ENCODE peak calls at places on chromosomes 12 and 14, in seven cellular contexts. G is IMR-90, V is A549, C is uterus, D is prostate gland, F is transverse colon, L is adrenal gland. Y is an unnamed sample. For H3K4me1, the result is how much of the 10 kb centered on the place peaks cover.

GRCh38 chr14:105203057-105203494 is 22.0 kb upstream of the NUDT14 start:
- DNase-seq in G (peak), V (peak), C (peak), D (peak), F (peak), L (peak), Y (peak)

GRCh38 chr12:106288510-106289195 is 13.9 kb upstream of the TCP11L2 start:
- DNase-seq in G (peak), V (peak), C (no peak), D (no peak), F (no peak), L (no peak), Y (no peak)

GRCh38 chr12:51755251-51755650 is 93.3 kb downstream of the FIGNL2 start:
- DNase-seq in G (no peak), V (no peak), C (no peak), D (no peak), F (no peak), L (no peak), Y (no peak)

GRCh38 chr12:114698566-114699163 is 14.7 kb upstream of the TBX3 start:
- DNase-seq in G (no peak), V (no peak), C (no peak), D (no peak), F (no peak), L (no peak), Y (no peak)

GRCh38 chr14:100554082-100554677 is 33.0 kb downstream of the BEGAIN start:
- DNase-seq in G (no peak), V (no peak), C (peak), D (peak), F (peak), L (no peak), Y (no peak)

GRCh38 chr12:106170285-106170684 is 31.5 kb upstream of the NUAK1 start:
- DNase-seq in G (peak), V (no peak), C (no peak), D (no peak), F (no peak), L (no peak), Y (no peak)

GRCh38 chr14:25231006-25231405 is 181.1 kb upstream of the STXBP6 start:
- DNase-seq in G (no peak), V (no peak), C (no peak), D (no peak), F (no peak), L (no peak), Y (no peak)

GRCh38 chr12:27861428-27862167 is 81.6 kb upstream of the MANSC4 start:
- DNase-seq in G (peak), V (no peak), C (peak), D (no peak), F (peak), L (no peak), Y (no peak)

GRCh38 chr12:3295648-3296408 is 195.2 kb upstream of the PRMT8 start:
- DNase-seq in G (peak), V (no peak), C (no peak), D (peak), F (no peak), L (no peak), Y (no peak)

GRCh38 chr12:26768611-26769603 is 64.1 kb downstream of the ITPR2 start:
- DNase-seq in G (no peak), V (no peak), C (no peak), D (peak), F (no peak), L (no peak), Y (no peak)

GRCh38 chr14:92449404-92449975 is 64.1 kb upstream of the RIN3 start:
- DNase-seq in G (no peak), V (no peak), C (no peak), D (no peak), F (no peak), L (no peak), Y (no peak)

GRCh38 chr12:5796171-5797091 is 148.6 kb downstream of the ANO2 start:
- DNase-seq in G (peak), V (peak), C (no peak), D (no peak), F (peak), L (no peak), Y (no peak)

GRCh38 chr12:15152456-15152855 is 68.8 kb downstream of the RERG start:
- DNase-seq in G (no peak), V (no peak), C (peak), D (no peak), F (no peak), L (no peak), Y (no peak)

GRCh38 chr12:111192657-111193056 is 176.2 kb downstream of the PHETA1 start:
- DNase-seq in G (no peak), V (no peak), C (no peak), D (no peak), F (no peak), L (no peak), Y (no peak)

GRCh38 chr14:97462081-97462480 is 664.9 kb downstream of the VRK1 start:
- DNase-seq in G (no peak), V (no peak), C (no peak), D (no peak), F (no peak), L (no peak), Y (no peak)

GRCh38 chr12:67889935-67890334 is 99.3 kb upstream of the IFNG-AS1 start:
- DNase-seq in G (no peak), V (no peak), C (no peak), D (no peak), F (no peak), L (no peak), Y (no peak)

GRCh38 chr14:23076785-23077408 is 18.0 kb downstream of the ACIN1 start:
- DNase-seq in G (peak), V (no peak), C (no peak), D (no peak), F (no peak), L (no peak), Y (no peak)

GRCh38 chr14:31489680-31490079 is 1.8 kb upstream of the GPR33 start:
- DNase-seq in G (no peak), V (no peak), C (no peak), D (no peak), F (no peak), L (no peak), Y (no peak)

GRCh38 chr12:30748150-30748549 is 6.6 kb downstream of the CAPRIN2 start:
- DNase-seq in G (no peak), V (no peak), C (no peak), D (no peak), F (no peak), L (no peak), Y (no peak)

GRCh38 chr12:5904441-5904840 is 40.6 kb downstream of the ANO2 start:
- DNase-seq in G (no peak), V (no peak), C (no peak), D (no peak), F (no peak), L (peak), Y (no peak)

GRCh38 chr14:58876613-58877012 is 238.9 kb downstream of the DACT1 start:
- DNase-seq in G (peak), V (no peak), C (no peak), D (no peak), F (no peak), L (no peak), Y (no peak)

GRCh38 chr12:52405922-52406385 is at the start of gene KRT82:
- DNase-seq in G (no peak), V (no peak), C (no peak), D (no peak), F (no peak), L (no peak), Y (no peak)

GRCh38 chr12:9708853-9709252 is 24.0 kb downstream of the CLECL1 start:
- DNase-seq in G (no peak), V (no peak), C (no peak), D (no peak), F (no peak), L (no peak), Y (no peak)

GRCh38 chr12:1328385-1328784 is 266.0 kb downstream of the FBXL14 start:
- DNase-seq in G (no peak), V (no peak), C (no peak), D (no peak), F (peak), L (no peak), Y (no peak)

GRCh38 chr12:67241482-67241881 is 27.7 kb upstream of the CAND1 start:
- DNase-seq in G (peak), V (no peak), C (no peak), D (no peak), F (no peak), L (no peak), Y (no peak)

GRCh38 chr14:32666310-32666709 is 272.4 kb upstream of the NPAS3 start:
- DNase-seq in G (no peak), V (no peak), C (no peak), D (no peak), F (no peak), L (no peak), Y (no peak)

GRCh38 chr12:2984249-2984648 is 25.1 kb downstream of the TEAD4 start:
- DNase-seq in G (no peak), V (no peak), C (no peak), D (no peak), F (no peak), L (no peak), Y (no peak)

GRCh38 chr14:106831322-106831720 is 1304.9 kb downstream of the TMEM121 start:
- DNase-seq in G (no peak), V (no peak), C (no peak), D (no peak), F (peak), L (no peak), Y (no peak)

GRCh38 chr14:91367173-91368171 is 50.1 kb downstream of the CCDC88C start:
- DNase-seq in G (peak), V (no peak), C (no peak), D (peak), F (peak), L (no peak), Y (peak)

GRCh38 chr12:127389923-127390322 is 877.0 kb upstream of the TMEM132C start:
- DNase-seq in G (peak), V (no peak), C (no peak), D (no peak), F (no peak), L (peak), Y (no peak)

GRCh38 chr12:752673-753400 is 458 bp downstream of the WNK1 start:
- DNase-seq in G (peak), V (no peak), C (no peak), D (peak), F (peak), L (peak), Y (peak)

GRCh38 chr12:34288963-34289345 is 266.7 kb downstream of the ALG10 start:
- DNase-seq in G (no peak), V (no peak), C (no peak), D (no peak), F (peak), L (no peak), Y (no peak)

GRCh38 chr14:76710093-76711010 is 50.9 kb upstream of the VASH1 start:
- DNase-seq in G (peak), V (peak), C (no peak), D (no peak), F (no peak), L (peak), Y (no peak)

GRCh38 chr14:21255385-21256101 is 13.7 kb downstream of the HNRNPC start:
- DNase-seq in G (peak), V (no peak), C (no peak), D (no peak), F (no peak), L (no peak), Y (no peak)

GRCh38 chr14:21258194-21258888 is 10.9 kb downstream of the HNRNPC start:
- DNase-seq in G (no peak), V (no peak), C (no peak), D (no peak), F (no peak), L (no peak), Y (no peak)

GRCh38 chr14:21257395-21258193 is 11.6 kb downstream of the HNRNPC start:
- DNase-seq in G (no peak), V (no peak), C (no peak), D (no peak), F (no peak), L (no peak), Y (no peak)

GRCh38 chr14:21258889-21259787 is 10.1 kb downstream of the HNRNPC start:
- DNase-seq in G (no peak), V (no peak), C (no peak), D (no peak), F (no peak), L (no peak), Y (no peak)

GRCh38 chr14:21256539-21257394 is 12.5 kb downstream of the HNRNPC start:
- DNase-seq in G (no peak), V (no peak), C (no peak), D (no peak), F (no peak), L (no peak), Y (no peak)
- H3K4me1 ChIP-seq in G (under half), V (half or more), C (under half), D (under half), F (under half), L (under half), Y (under half)

DNA sequence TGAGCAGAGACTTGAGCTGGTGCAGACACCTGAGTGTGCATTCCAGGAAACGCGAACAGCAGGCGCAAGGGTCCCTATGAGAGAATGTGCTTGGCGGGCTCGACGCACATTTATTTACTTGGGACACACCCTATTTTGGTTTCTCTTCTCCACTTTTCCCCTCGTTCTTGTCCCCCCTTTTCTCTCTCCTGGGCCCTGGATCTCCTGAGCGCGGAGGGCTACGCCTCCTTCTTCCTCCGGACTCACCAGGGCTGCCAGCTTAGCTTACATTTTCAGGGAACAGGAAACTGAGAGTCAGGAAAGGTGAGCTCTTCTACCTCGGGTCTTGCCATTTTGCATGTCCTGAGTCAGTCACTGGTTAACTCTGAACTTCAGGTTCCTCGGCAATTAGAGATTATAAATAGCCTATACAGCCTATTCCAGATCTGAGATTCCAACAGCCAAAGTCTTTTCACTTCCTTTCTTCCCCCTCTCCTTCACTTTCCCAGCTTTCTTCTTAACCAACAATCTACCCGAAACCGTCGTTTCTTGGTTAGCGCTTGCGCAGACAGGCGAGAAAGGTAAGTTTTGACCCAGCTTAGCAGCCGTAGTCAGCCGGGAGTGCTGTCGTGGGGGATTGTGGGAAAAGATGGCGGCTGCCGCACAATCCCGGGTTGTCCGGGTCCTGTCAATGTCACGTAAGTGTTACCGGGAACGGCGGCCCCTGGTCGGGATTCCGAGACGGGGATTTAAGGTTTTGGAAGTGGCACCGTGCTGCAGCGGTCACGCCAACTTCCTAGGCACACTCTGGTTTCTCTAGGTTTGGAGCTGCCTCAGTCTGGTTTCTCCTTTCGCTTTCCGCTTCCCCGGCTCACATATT is at the start of the genes AKAP3 and NDUFA9:
- DNase-seq in G (peak), V (peak), C (peak), D (peak), F (peak), L (peak), Y (peak)
- TF ChIP-seq POLR2A in G (peak), V (peak), C (no peak), D (peak), F (peak), L (peak), Y (no peak)

GRCh38 chr14:86257973-86258372 is 728.0 kb downstream of the FLRT2 start:
- DNase-seq in G (no peak), V (no peak), C (no peak), D (no peak), F (no peak), L (no peak), Y (no peak)
- TF ChIP-seq CTCF in G (no peak), V (no peak), C (no peak), D (no peak), F (no peak), L (no peak), Y (no peak)

GRCh38 chr14:69049675-69050074 is 70.6 kb upstream of the ACTN1 start:
- DNase-seq in G (peak), V (no peak), C (peak), D (no peak), F (no peak), L (peak), Y (no peak)
- H3K4me1 ChIP-seq in G (under half), V (under half), C (under half), D (under half), F (under half), L (under half), Y (under half)

GRCh38 chr14:70809238-70810214 is at the start of gene MAP3K9:
- DNase-seq in G (peak), V (peak), C (peak), D (peak), F (peak), L (peak), Y (peak)
- TF ChIP-seq POLR2A in G (no peak), V (peak), C (no peak), D (peak), F (no peak), L (peak), Y (no peak)

DNA sequence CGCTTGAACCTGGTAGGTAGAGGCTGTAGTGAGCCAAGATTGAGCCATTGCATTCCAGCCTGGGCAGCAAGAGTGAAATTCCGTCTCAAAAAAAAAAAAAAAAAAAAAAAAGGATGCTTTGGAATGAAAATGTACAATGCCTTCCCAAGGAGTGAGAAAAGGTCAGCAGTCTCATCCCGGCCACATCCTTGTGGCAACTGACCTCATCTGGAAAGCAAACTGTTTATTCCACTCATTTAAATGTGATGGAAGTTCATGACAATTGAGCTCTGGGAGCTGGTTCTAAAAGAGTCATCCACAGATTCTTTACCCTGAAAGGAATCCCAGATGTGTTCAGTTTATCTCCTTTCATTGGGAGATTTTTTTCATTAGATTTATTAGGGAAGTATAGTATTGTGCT is 19.4 kb upstream of the LIMA1 start:
- DNase-seq in G (peak), V (no peak), C (no peak), D (no peak), F (no peak), L (no peak), Y (no peak)
- TF ChIP-seq CTCF in G (no peak), V (no peak), C (no peak), D (no peak), F (no peak), L (no peak), Y (no peak)

GRCh38 chr14:98477935-98478334 is 794.1 kb downstream of the BCL11B start:
- DNase-seq in G (no peak), V (no peak), C (no peak), D (no peak), F (no peak), L (no peak), Y (no peak)
- H3K4me1 ChIP-seq in G (under half), V (under half), C (under half), D (under half), F (under half), L (under half), Y (under half)

GRCh38 chr14:55272922-55273321 is 1.7 kb downstream of the FBXO34 start:
- DNase-seq in G (no peak), V (no peak), C (no peak), D (no peak), F (no peak), L (no peak), Y (no peak)

GRCh38 chr14:55272415-55272786 is 1.2 kb downstream of the FBXO34 start:
- DNase-seq in G (no peak), V (no peak), C (no peak), D (no peak), F (no peak), L (no peak), Y (no peak)

GRCh38 chr14:55274144-55274543 is 2.9 kb downstream of the FBXO34 start:
- DNase-seq in G (no peak), V (no peak), C (no peak), D (no peak), F (no peak), L (no peak), Y (no peak)

GRCh38 chr14:55270832-55271571 is at the start of gene FBXO34:
- DNase-seq in G (peak), V (peak), C (peak), D (peak), F (peak), L (peak), Y (peak)

DNA sequence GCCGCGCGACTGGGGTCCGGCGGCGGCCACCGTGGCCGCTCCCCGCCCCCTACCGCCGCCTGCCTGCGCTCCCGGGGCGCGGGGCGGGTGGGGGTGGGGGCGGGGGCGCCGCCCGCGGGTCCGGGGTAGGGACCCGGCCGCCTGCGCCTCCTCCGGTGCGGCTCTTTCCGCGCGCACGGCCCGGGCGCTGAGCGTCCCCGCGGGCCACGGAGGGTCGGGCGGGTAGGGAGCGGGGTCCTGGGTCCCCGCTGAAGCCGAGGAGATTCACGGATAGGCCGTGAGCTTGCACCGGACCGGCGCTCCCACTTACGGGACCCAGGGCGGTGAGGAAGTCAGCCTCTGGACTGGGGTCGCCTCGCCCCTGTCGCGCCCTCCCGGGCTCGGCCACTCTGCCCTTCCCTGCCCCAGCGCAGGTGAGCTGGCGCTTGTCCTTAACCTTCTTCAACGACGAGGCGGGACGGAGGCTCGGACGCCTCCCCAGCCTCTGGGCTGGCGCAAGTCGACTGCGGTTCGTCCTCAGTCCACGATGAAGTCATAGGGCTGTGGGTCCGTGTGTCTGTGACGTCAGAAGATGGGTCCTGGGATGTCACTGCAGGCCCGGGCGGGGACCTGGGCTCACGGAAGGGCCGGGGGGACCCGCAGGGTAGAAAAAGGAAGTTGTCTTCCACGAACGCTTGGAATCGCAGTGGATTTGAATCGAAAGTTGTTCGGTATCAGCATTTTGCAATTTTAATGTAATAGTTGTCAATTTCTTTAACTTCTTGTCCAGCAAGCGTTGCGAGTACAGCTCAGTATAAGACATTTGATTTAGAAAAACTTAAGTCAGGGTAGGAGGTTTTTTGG is 572 bp downstream of the FBXO34 start:
- DNase-seq in G (peak), V (peak), C (peak), D (peak), F (peak), L (peak), Y (peak)
- TF ChIP-seq POLR2A in G (peak), V (peak), C (peak), D (peak), F (peak), L (peak), Y (peak)

Y was measured in breast epithelium.